ENCODE peak calls at places on chromosome 15, in five cellular contexts. N is kidney; M is CD8-positive, alpha-beta T cell; D is retinal pigment epithelial cell; I is body of pancreas. F is an unnamed sample.

GRCh38 chr15:88258021-88258641 is 1.6 kb upstream of the NTRK3 start:
- DNase-seq in N (no peak), M (no peak), D (no peak), I (peak; percentile 8), F (no peak)

GRCh38 chr15:58731756-58732535 is 17.6 kb downstream of the ADAM10 start:
- DNase-seq in N (no peak), M (no peak), D (no peak), I (peak; percentile 17), F (no peak)

GRCh38 chr15:49560045-49560444 is 60.6 kb downstream of the FAM227B start:
- DNase-seq in N (no peak), M (no peak), D (no peak), I (no peak), F (no peak)

GRCh38 chr15:22259881-22260421 is 179.6 kb downstream of the OR4M2 start:
- DNase-seq in N (no peak), M (no peak), D (no peak), I (no peak), F (no peak)

GRCh38 chr15:81929557-81929956 is 116.3 kb downstream of the MEX3B start:
- DNase-seq in N (no peak), M (no peak), D (no peak), I (no peak), F (no peak)

GRCh38 chr15:68620721-68621528 is 42.1 kb downstream of the CORO2B start:
- DNase-seq in N (peak; percentile 94), M (no peak), D (peak; percentile 83), I (peak; percentile 67), F (no peak)

GRCh38 chr15:75314552-75315290 is 21.1 kb upstream of the COMMD4 start:
- DNase-seq in N (no peak), M (no peak), D (no peak), I (no peak), F (no peak)

GRCh38 chr15:43104426-43104825 is 1.4 kb downstream of the UBR1 start:
- DNase-seq in N (no peak), M (no peak), D (no peak), I (no peak), F (no peak)

GRCh38 chr15:90435652-90436337 is 47.8 kb downstream of the IQGAP1 start:
- DNase-seq in N (no peak), M (no peak), D (no peak), I (no peak), F (no peak)

GRCh38 chr15:68815598-68815997 is 5.1 kb downstream of the ANP32A start:
- DNase-seq in N (no peak), M (no peak), D (no peak), I (no peak), F (no peak)

GRCh38 chr15:74305687-74306086 is 61.8 kb downstream of the CYP11A1 start:
- DNase-seq in N (no peak), M (no peak), D (no peak), I (no peak), F (no peak)

GRCh38 chr15:67405208-67406191 is 115.4 kb upstream of the C15orf61 start:
- DNase-seq in N (no peak), M (no peak), D (peak; percentile 34), I (peak; percentile 9), F (no peak)

GRCh38 chr15:41790756-41791546 is 16.7 kb downstream of the MAPKBP1 start:
- DNase-seq in N (no peak), M (no peak), D (peak; percentile 76), I (no peak), F (no peak)

GRCh38 chr15:68987120-68987519 is 27.4 kb upstream of the NOX5 start:
- DNase-seq in N (no peak), M (no peak), D (no peak), I (no peak), F (no peak)

GRCh38 chr15:35507932-35508638 is 37.9 kb downstream of the DPH6 start:
- DNase-seq in N (no peak), M (no peak), D (no peak), I (no peak), F (no peak)

DNA sequence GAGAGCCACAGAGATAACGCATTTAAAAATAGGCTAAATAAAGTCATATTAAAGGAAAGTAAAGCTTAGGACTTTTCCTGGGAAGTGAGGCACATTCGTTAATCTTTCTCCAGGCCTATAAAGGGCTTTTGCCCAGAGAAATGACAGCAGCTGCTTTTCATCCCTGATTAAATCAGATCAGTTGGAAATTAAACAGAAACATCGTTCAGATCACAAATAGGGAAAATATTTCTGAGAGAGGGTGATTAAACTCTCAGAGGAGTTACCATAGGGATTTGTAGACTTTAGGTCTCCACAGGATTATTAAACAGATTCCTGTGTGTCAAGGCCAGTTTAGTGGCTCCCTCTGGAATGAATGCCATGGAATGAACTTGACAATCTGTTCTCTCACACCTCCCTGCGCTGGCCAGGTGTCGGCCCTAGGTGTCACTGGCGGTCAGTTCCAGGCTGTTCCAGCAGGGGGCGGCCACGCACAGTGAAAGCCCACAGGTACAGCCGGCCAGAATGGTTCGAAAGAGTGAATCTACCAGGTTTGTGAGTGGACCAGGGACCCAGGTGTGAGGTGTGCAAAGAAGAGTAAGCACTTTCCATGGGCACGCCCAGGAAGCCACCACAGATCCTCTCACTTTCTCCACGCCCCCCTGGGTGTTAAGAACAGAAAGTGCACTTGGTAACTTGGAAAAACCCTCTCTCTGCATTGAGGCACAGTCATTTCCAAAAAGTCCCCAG is 253.0 kb upstream of the RASGRP1 start:
- DNase-seq in N (peak; percentile 91), M (peak; percentile 75), D (peak; percentile 43), I (peak; percentile 90), F (peak; percentile 80)
- TF ChIP-seq CTCF in N (peak; percentile 99), M (peak; percentile 98), D (peak; percentile 100), I (peak; percentile 99), F (peak; percentile 100)

GRCh38 chr15:78811825-78812183 is 540 bp upstream of the ADAMTS7 start:
- DNase-seq in N (peak; percentile 75), M (no peak), D (no peak), I (no peak), F (no peak)
- TF ChIP-seq CTCF in N (no peak), M (peak; percentile 7), D (no peak), I (no peak), F (no peak)

DNA sequence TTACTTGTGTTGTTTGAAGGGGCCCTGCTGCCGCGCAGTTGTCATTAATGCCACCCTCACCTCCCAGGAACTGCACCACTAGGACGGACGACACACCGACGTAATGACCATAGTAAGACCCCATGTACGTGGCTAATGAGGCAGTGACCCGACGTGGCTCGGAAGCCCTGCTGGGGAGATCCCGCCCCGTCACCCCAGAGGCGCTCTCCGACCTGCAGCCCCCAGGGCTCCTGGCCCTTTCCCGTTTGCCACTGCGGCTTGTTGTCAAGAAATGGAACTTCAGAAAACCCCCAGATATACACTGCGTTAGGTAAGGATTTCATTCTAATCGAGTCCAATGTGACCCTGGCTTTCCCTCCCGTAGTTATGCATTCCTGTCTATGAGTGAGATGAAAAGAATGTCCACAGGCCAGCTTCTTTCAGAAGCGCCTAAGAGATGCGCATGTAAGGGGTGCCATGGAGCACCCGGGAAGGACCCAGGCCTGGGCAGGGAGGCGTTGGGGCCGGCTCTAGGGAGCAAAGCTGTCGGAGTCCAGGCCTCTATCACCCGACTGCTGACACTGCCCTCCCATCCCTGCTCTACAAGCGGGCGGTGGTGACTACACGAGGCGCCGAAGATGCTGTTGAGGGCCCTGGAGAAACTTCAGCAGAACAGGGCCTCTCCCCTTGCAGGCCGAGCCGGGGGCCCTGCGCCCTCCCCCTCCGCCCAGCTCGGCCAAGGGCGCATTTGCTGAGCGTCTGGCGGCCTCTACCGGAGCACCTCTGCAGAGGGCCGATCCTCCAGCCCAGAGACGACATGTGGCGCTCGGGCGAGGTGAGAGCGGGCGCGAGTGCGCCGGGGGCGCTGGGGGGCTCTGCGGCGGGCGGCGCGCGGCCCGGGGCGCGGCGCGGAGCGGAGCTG is at the start of gene GABRA5:
- DNase-seq in N (no peak), M (no peak), D (peak; percentile 25), I (no peak), F (peak; percentile 53)
- TF ChIP-seq CTCF in N (peak; percentile 44), M (no peak), D (peak; percentile 59), I (peak; percentile 34), F (peak; percentile 54)

GRCh38 chr15:38454687-38455071 is 752 bp downstream of the FAM98B start:
- DNase-seq in N (no peak), M (no peak), D (no peak), I (no peak), F (no peak)
- TF ChIP-seq CTCF in N (no peak), M (no peak), D (no peak), I (no peak), F (no peak)